ENCODE peak calls at places on chromosome 18, in four cellular contexts. V is nucleus accumbens, Y is ELF-1, U is mesothelial cell of epicardium. Z is an unnamed sample.

GRCh38 chr18:78939105-78939504 is 40.5 kb upstream of the SALL3 start:
- DNase-seq in V (no peak), Y (no peak), U (no peak), Z (no peak)

GRCh38 chr18:28189400-28190239 is 12.7 kb upstream of the CDH2 start:
- DNase-seq in V (no peak), Y (peak; percentile 36), U (no peak), Z (no peak)

GRCh38 chr18:7779226-7779625 is 212.1 kb downstream of the PTPRM start:
- DNase-seq in V (no peak), Y (no peak), U (no peak), Z (no peak)

GRCh38 chr18:65606551-65607130 is 144.2 kb upstream of the CDH7 start:
- DNase-seq in V (no peak), Y (no peak), U (no peak), Z (no peak)

GRCh38 chr18:51655327-51655698 is 457.8 kb upstream of the MEX3C start:
- DNase-seq in V (no peak), Y (no peak), U (no peak), Z (no peak)

GRCh38 chr18:65752625-65753325 is 2.0 kb downstream of the CDH7 start:
- DNase-seq in V (no peak), Y (no peak), U (no peak), Z (no peak)

GRCh38 chr18:51864219-51864965 is 475.6 kb upstream of the DCC start:
- DNase-seq in V (no peak), Y (no peak), U (no peak), Z (no peak)

GRCh38 chr18:9707381-9708056 is 582 bp upstream of the RAB31 start:
- DNase-seq in V (no peak), Y (peak; percentile 44), U (no peak), Z (no peak)

GRCh38 chr18:44887227-44887631 is 206.5 kb downstream of the SETBP1 start:
- DNase-seq in V (no peak), Y (peak; percentile 63), U (no peak), Z (no peak)

GRCh38 chr18:9697121-9697520 is 11.0 kb upstream of the RAB31 start:
- DNase-seq in V (no peak), Y (no peak), U (no peak), Z (no peak)

GRCh38 chr18:77084757-77085035 is 47.9 kb downstream of the MBP start:
- DNase-seq in V (no peak), Y (no peak), U (no peak), Z (no peak)

GRCh38 chr18:11989966-11990380 is 8.7 kb downstream of the IMPA2 start:
- DNase-seq in V (no peak), Y (peak; percentile 72), U (no peak), Z (no peak)

GRCh38 chr18:23735021-23735464 is 45.8 kb downstream of the LAMA3 start:
- DNase-seq in V (no peak), Y (no peak), U (no peak), Z (no peak)

GRCh38 chr18:26549486-26550435 is 1.4 kb upstream of the KCTD1 start:
- DNase-seq in V (no peak), Y (peak; percentile 91), U (peak; percentile 22), Z (peak; percentile 42)

GRCh38 chr18:12308386-12309100 is 502 bp downstream of the TUBB6 start:
- DNase-seq in V (no peak), Y (peak; percentile 83), U (no peak), Z (no peak)

GRCh38 chr18:23859466-23860352 is 154.8 kb upstream of the TTC39C start:
- DNase-seq in V (no peak), Y (no peak), U (no peak), Z (no peak)

GRCh38 chr18:45588831-45589558 is 26.3 kb upstream of the SLC14A2 start:
- DNase-seq in V (no peak), Y (no peak), U (no peak), Z (no peak)

GRCh38 chr18:22628795-22629194 is 211.1 kb upstream of the CTAGE1 start:
- DNase-seq in V (no peak), Y (no peak), U (no peak), Z (no peak)

GRCh38 chr18:74457743-74458465 is 796 bp upstream of the DIPK1C start:
- DNase-seq in V (no peak), Y (no peak), U (no peak), Z (peak; percentile 75)

GRCh38 chr18:63844254-63844653 is 43.3 kb upstream of the SERPINB2 start:
- DNase-seq in V (no peak), Y (peak; percentile 5), U (no peak), Z (no peak)

GRCh38 chr18:51617572-51618260 is 420.2 kb upstream of the MEX3C start:
- DNase-seq in V (no peak), Y (no peak), U (no peak), Z (no peak)

GRCh38 chr18:31634331-31634713 is 42.6 kb downstream of the TTR start:
- DNase-seq in V (no peak), Y (no peak), U (no peak), Z (no peak)

Z was measured in anterior cingulate cortex.